ENCODE peak calls at places on chromosome 4, in nine cellular contexts. One of them, this sample, is unnamed. For H3K27me3, the result is how much of the 10 kb centered on the place peaks cover.

GRCh38 chr4:143531368-143531767 is 17.9 kb downstream of the SMARCA5 start:
- DNase-seq in HCT116: no peak
- DNase-seq in CD4-positive, CD25-positive, alpha-beta regulatory T cell: no peak
- DNase-seq in right atrium auricular region: no peak
- DNase-seq in gastrocnemius medialis: no peak
- DNase-seq in Panc1: no peak
- DNase-seq in upper lobe of right lung: no peak
- DNase-seq in suprapubic skin: no peak
- DNase-seq in colonic mucosa: no peak
- DNase-seq in this sample: no peak

GRCh38 chr4:170109586-170110289 is 20.0 kb upstream of the AADAT start:
- DNase-seq in right atrium auricular region: no peak
- DNase-seq in suprapubic skin: no peak
- DNase-seq in gastrocnemius medialis: no peak
- DNase-seq in colonic mucosa: no peak
- DNase-seq in upper lobe of right lung: no peak
- DNase-seq in HCT116: no peak
- DNase-seq in Panc1: no peak
- DNase-seq in CD4-positive, CD25-positive, alpha-beta regulatory T cell: no peak
- DNase-seq in this sample: no peak

GRCh38 chr4:154152546-154152945 is 339.1 kb downstream of the DCHS2 start:
- DNase-seq in HCT116: no peak
- DNase-seq in colonic mucosa: no peak
- DNase-seq in gastrocnemius medialis: no peak
- DNase-seq in Panc1: no peak
- DNase-seq in suprapubic skin: no peak
- DNase-seq in CD4-positive, CD25-positive, alpha-beta regulatory T cell: no peak
- DNase-seq in right atrium auricular region: no peak
- DNase-seq in upper lobe of right lung: no peak
- DNase-seq in this sample: no peak

GRCh38 chr4:70183168-70183939 is 12.2 kb upstream of the ODAM start:
- DNase-seq in colonic mucosa: peak
- DNase-seq in right atrium auricular region: no peak
- DNase-seq in suprapubic skin: no peak
- DNase-seq in Panc1: no peak
- DNase-seq in gastrocnemius medialis: no peak
- DNase-seq in HCT116: peak
- DNase-seq in upper lobe of right lung: no peak
- DNase-seq in CD4-positive, CD25-positive, alpha-beta regulatory T cell: no peak
- DNase-seq in this sample: no peak

GRCh38 chr4:82415922-82416365 is 14.3 kb downstream of the HNRNPDL start:
- DNase-seq in colonic mucosa: no peak
- DNase-seq in gastrocnemius medialis: no peak
- DNase-seq in HCT116: no peak
- DNase-seq in CD4-positive, CD25-positive, alpha-beta regulatory T cell: no peak
- DNase-seq in right atrium auricular region: no peak
- DNase-seq in suprapubic skin: no peak
- DNase-seq in Panc1: no peak
- DNase-seq in upper lobe of right lung: no peak
- DNase-seq in this sample: no peak

GRCh38 chr4:25031077-25031606 is 396 bp upstream of the LGI2 start:
- DNase-seq in suprapubic skin: no peak
- DNase-seq in CD4-positive, CD25-positive, alpha-beta regulatory T cell: no peak
- DNase-seq in colonic mucosa: no peak
- DNase-seq in HCT116: no peak
- DNase-seq in upper lobe of right lung: no peak
- DNase-seq in gastrocnemius medialis: no peak
- DNase-seq in right atrium auricular region: no peak
- DNase-seq in Panc1: no peak
- DNase-seq in this sample: no peak

GRCh38 chr4:2843909-2844584 is 403 bp downstream of the ADD1 start:
- DNase-seq in gastrocnemius medialis: peak
- DNase-seq in upper lobe of right lung: peak
- DNase-seq in HCT116: no peak
- DNase-seq in CD4-positive, CD25-positive, alpha-beta regulatory T cell: no peak
- DNase-seq in right atrium auricular region: peak
- DNase-seq in Panc1: no peak
- DNase-seq in colonic mucosa: peak
- DNase-seq in suprapubic skin: peak
- DNase-seq in this sample: no peak

GRCh38 chr4:53075162-53075785 is 213.2 kb downstream of the RASL11B start:
- DNase-seq in Panc1: no peak
- DNase-seq in CD4-positive, CD25-positive, alpha-beta regulatory T cell: no peak
- DNase-seq in HCT116: no peak
- DNase-seq in suprapubic skin: no peak
- DNase-seq in colonic mucosa: no peak
- DNase-seq in gastrocnemius medialis: no peak
- DNase-seq in upper lobe of right lung: no peak
- DNase-seq in right atrium auricular region: no peak
- DNase-seq in this sample: no peak

GRCh38 chr4:89904524-89904923 is 9.9 kb downstream of the MMRN1 start:
- DNase-seq in suprapubic skin: no peak
- DNase-seq in gastrocnemius medialis: no peak
- DNase-seq in Panc1: no peak
- DNase-seq in CD4-positive, CD25-positive, alpha-beta regulatory T cell: no peak
- DNase-seq in right atrium auricular region: no peak
- DNase-seq in colonic mucosa: no peak
- DNase-seq in HCT116: no peak
- DNase-seq in upper lobe of right lung: no peak
- DNase-seq in this sample: no peak

GRCh38 chr4:175739612-175740011 is 72.5 kb downstream of the GPM6A start:
- DNase-seq in HCT116: no peak
- DNase-seq in suprapubic skin: no peak
- DNase-seq in colonic mucosa: no peak
- DNase-seq in gastrocnemius medialis: no peak
- DNase-seq in CD4-positive, CD25-positive, alpha-beta regulatory T cell: no peak
- DNase-seq in upper lobe of right lung: no peak
- DNase-seq in right atrium auricular region: no peak
- DNase-seq in Panc1: no peak
- DNase-seq in this sample: no peak

GRCh38 chr4:123844374-123844773 is 447.8 kb downstream of the SPRY1 start:
- DNase-seq in right atrium auricular region: no peak
- DNase-seq in suprapubic skin: no peak
- DNase-seq in colonic mucosa: no peak
- DNase-seq in CD4-positive, CD25-positive, alpha-beta regulatory T cell: no peak
- DNase-seq in gastrocnemius medialis: no peak
- DNase-seq in Panc1: no peak
- DNase-seq in HCT116: no peak
- DNase-seq in upper lobe of right lung: no peak
- DNase-seq in this sample: no peak

GRCh38 chr4:23060776-23061175 is 368.0 kb downstream of the GBA3 start:
- DNase-seq in Panc1: no peak
- DNase-seq in gastrocnemius medialis: no peak
- DNase-seq in upper lobe of right lung: no peak
- DNase-seq in suprapubic skin: no peak
- DNase-seq in colonic mucosa: no peak
- DNase-seq in right atrium auricular region: no peak
- DNase-seq in HCT116: no peak
- DNase-seq in CD4-positive, CD25-positive, alpha-beta regulatory T cell: no peak
- DNase-seq in this sample: no peak

DNA sequence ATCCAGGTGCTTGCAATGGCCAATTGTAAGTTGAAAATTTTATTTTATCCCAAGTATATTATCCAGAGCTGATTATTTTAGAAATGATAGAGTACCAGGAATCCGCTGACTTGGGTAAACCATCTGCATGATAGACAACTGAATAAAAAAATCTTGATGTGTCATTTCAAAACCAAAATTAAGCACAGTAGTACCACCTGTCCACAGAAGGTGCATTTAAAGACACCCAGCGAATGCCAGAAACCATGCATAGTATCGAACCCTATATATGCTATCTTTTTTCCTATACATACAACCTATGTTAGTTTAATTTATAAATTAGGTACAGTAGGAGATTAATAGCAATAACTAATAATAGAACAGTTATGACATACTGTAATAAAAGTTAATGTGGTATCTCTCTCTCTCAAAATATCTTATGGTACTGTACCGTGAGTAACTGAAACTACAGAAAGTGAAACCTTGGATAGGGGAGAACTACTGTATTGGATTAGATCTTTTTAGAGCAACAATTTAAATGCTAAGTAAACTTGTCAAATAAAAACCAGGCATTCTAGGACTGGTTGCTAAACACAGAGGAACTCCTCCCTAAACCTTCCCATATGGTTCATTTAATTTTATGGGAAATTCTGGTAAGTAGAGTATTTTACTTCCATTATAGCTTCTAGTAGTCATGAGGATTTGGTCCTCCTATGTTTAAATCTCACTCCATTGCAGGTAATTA is 6.3 kb downstream of the NEIL3 start:
- DNase-seq in suprapubic skin: no peak
- DNase-seq in right atrium auricular region: no peak
- DNase-seq in upper lobe of right lung: no peak
- DNase-seq in Panc1: no peak
- DNase-seq in HCT116: no peak
- DNase-seq in colonic mucosa: no peak
- DNase-seq in CD4-positive, CD25-positive, alpha-beta regulatory T cell: peak
- DNase-seq in gastrocnemius medialis: no peak
- DNase-seq in this sample: no peak
- H3K4me3 ChIP-seq in suprapubic skin: no peak
- H3K4me3 ChIP-seq in right atrium auricular region: no peak
- H3K4me3 ChIP-seq in upper lobe of right lung: no peak
- H3K4me3 ChIP-seq in Panc1: no peak
- H3K4me3 ChIP-seq in HCT116: no peak
- H3K4me3 ChIP-seq in colonic mucosa: no peak
- H3K4me3 ChIP-seq in CD4-positive, CD25-positive, alpha-beta regulatory T cell: peak
- H3K4me3 ChIP-seq in gastrocnemius medialis: no peak
- H3K4me3 ChIP-seq in this sample: no peak

GRCh38 chr4:13535118-13535517 is 9.2 kb downstream of the NKX3-2 start:
- DNase-seq in suprapubic skin: no peak
- DNase-seq in colonic mucosa: no peak
- DNase-seq in Panc1: no peak
- DNase-seq in gastrocnemius medialis: no peak
- DNase-seq in right atrium auricular region: no peak
- DNase-seq in HCT116: no peak
- DNase-seq in upper lobe of right lung: no peak
- DNase-seq in CD4-positive, CD25-positive, alpha-beta regulatory T cell: no peak
- DNase-seq in this sample: no peak
- H3K27me3 ChIP-seq in suprapubic skin: half or more
- H3K27me3 ChIP-seq in colonic mucosa: half or more
- H3K27me3 ChIP-seq in Panc1: under half
- H3K27me3 ChIP-seq in gastrocnemius medialis: half or more
- H3K27me3 ChIP-seq in right atrium auricular region: half or more
- H3K27me3 ChIP-seq in HCT116: under half
- H3K27me3 ChIP-seq in upper lobe of right lung: half or more
- H3K27me3 ChIP-seq in CD4-positive, CD25-positive, alpha-beta regulatory T cell: half or more
- H3K27me3 ChIP-seq in this sample: half or more

DNA sequence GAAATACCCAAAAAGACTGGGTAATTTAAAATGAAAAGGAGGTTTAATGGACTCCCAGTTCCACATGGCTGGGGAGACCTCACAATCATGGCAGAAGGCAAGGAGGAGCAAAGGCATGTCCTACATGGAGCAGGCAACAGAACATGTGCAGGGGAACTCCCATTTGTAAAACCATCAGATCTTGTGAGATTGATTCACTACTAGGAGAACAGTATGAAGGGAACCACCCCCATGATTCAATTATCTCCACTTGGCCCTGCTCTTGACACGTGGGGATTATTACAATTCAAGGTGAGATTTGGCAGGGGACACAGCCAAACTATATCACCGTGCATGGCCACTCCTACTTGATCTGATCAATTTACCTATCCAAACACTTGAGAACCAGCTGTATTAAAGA is 131.5 kb upstream of the LDB2 start:
- DNase-seq in colonic mucosa: no peak
- DNase-seq in HCT116: no peak
- DNase-seq in Panc1: no peak
- DNase-seq in CD4-positive, CD25-positive, alpha-beta regulatory T cell: no peak
- DNase-seq in upper lobe of right lung: no peak
- DNase-seq in right atrium auricular region: no peak
- DNase-seq in gastrocnemius medialis: no peak
- DNase-seq in suprapubic skin: no peak
- DNase-seq in this sample: no peak
- H3K4me3 ChIP-seq in colonic mucosa: no peak
- H3K4me3 ChIP-seq in HCT116: no peak
- H3K4me3 ChIP-seq in Panc1: no peak
- H3K4me3 ChIP-seq in CD4-positive, CD25-positive, alpha-beta regulatory T cell: no peak
- H3K4me3 ChIP-seq in upper lobe of right lung: no peak
- H3K4me3 ChIP-seq in right atrium auricular region: no peak
- H3K4me3 ChIP-seq in gastrocnemius medialis: no peak
- H3K4me3 ChIP-seq in suprapubic skin: no peak
- H3K4me3 ChIP-seq in this sample: no peak

GRCh38 chr4:8155048-8155447 is 3.6 kb downstream of the ABLIM2 start:
- DNase-seq in Panc1: no peak
- DNase-seq in CD4-positive, CD25-positive, alpha-beta regulatory T cell: no peak
- DNase-seq in upper lobe of right lung: no peak
- DNase-seq in suprapubic skin: no peak
- DNase-seq in right atrium auricular region: no peak
- DNase-seq in gastrocnemius medialis: no peak
- DNase-seq in colonic mucosa: no peak
- DNase-seq in HCT116: no peak
- DNase-seq in this sample: no peak

GRCh38 chr4:8157496-8157895 is 1.1 kb downstream of the ABLIM2 start:
- DNase-seq in gastrocnemius medialis: peak
- DNase-seq in suprapubic skin: no peak
- DNase-seq in HCT116: no peak
- DNase-seq in Panc1: no peak
- DNase-seq in upper lobe of right lung: no peak
- DNase-seq in colonic mucosa: no peak
- DNase-seq in right atrium auricular region: no peak
- DNase-seq in CD4-positive, CD25-positive, alpha-beta regulatory T cell: no peak
- DNase-seq in this sample: no peak

GRCh38 chr4:8157944-8158709 is 486 bp downstream of the ABLIM2 start:
- DNase-seq in gastrocnemius medialis: no peak
- DNase-seq in right atrium auricular region: no peak
- DNase-seq in Panc1: no peak
- DNase-seq in CD4-positive, CD25-positive, alpha-beta regulatory T cell: no peak
- DNase-seq in HCT116: no peak
- DNase-seq in suprapubic skin: no peak
- DNase-seq in colonic mucosa: no peak
- DNase-seq in upper lobe of right lung: no peak
- DNase-seq in this sample: no peak

GRCh38 chr4:8156617-8157016 is 2.0 kb downstream of the ABLIM2 start:
- DNase-seq in right atrium auricular region: no peak
- DNase-seq in Panc1: no peak
- DNase-seq in upper lobe of right lung: no peak
- DNase-seq in suprapubic skin: no peak
- DNase-seq in CD4-positive, CD25-positive, alpha-beta regulatory T cell: no peak
- DNase-seq in colonic mucosa: no peak
- DNase-seq in gastrocnemius medialis: peak
- DNase-seq in HCT116: no peak
- DNase-seq in this sample: no peak

DNA sequence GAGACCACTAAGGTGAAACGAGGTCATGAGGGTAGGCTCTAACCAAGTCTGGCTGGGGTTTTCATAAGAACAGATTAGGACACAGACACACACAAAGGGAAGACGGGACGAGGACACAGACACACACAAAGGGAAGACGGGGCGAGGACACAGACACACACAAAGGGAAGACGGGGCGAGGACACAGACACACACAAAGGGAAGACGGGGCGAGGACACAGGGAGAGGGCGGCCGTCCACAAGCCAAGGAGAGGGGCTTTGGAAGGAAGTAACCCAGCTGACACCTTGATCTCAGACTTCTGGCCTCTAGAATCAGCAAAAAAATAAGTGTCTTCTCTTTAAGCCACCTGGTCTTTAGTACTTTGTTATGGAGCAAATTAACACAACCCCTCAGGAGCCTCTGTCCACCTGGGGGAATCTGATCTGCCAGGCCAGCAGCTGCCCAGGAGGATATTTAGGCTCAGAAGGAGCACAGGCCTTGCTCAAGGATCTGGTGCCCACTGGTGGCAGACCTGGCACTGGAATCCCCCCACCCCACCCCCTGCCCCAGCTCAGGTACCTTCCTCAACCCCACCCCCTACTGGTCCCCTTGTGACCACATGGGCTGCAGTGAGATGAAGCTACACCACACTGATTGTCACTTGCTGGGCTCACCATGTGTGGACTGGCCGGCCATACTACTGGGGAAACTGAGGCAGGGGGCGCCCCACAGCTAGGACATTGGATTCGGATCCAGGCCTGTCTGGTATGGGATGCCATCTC is 2.8 kb downstream of the ABLIM2 start:
- DNase-seq in colonic mucosa: no peak
- DNase-seq in gastrocnemius medialis: peak
- DNase-seq in HCT116: no peak
- DNase-seq in right atrium auricular region: no peak
- DNase-seq in Panc1: no peak
- DNase-seq in CD4-positive, CD25-positive, alpha-beta regulatory T cell: no peak
- DNase-seq in suprapubic skin: no peak
- DNase-seq in upper lobe of right lung: no peak
- DNase-seq in this sample: no peak
- H3K27me3 ChIP-seq in colonic mucosa: under half
- H3K27me3 ChIP-seq in gastrocnemius medialis: under half
- H3K27me3 ChIP-seq in HCT116: under half
- H3K27me3 ChIP-seq in right atrium auricular region: under half
- H3K27me3 ChIP-seq in Panc1: under half
- H3K27me3 ChIP-seq in CD4-positive, CD25-positive, alpha-beta regulatory T cell: under half
- H3K27me3 ChIP-seq in suprapubic skin: under half
- H3K27me3 ChIP-seq in upper lobe of right lung: under half
- H3K27me3 ChIP-seq in this sample: under half

This sample was measured in tibial nerve.